ENCODE peak calls at places on chromosomes 6 and 20, in nine cellular contexts. U, O, I, T, A, Q, R, B and N are unnamed samples.

GRCh38 chr20:16771204-16771603 is 23.0 kb downstream of the OTOR start:
- DNase-seq in Q (no peak), I (no peak), O (no peak), R (no peak), T (no peak), U (no peak), B (no peak), A (no peak), N (no peak)

GRCh38 chr6:140320799-140321099 is 946.3 kb upstream of the CITED2 start:
- DNase-seq in O (no peak), R (no peak), U (no peak), Q (no peak), T (no peak), A (no peak), I (no peak), B (no peak), N (peak)

GRCh38 chr20:49324306-49324705 is 46.4 kb upstream of the ZNFX1 start:
- DNase-seq in T (no peak), U (no peak), O (no peak), I (no peak), R (no peak), Q (no peak), B (no peak), A (no peak), N (no peak)

GRCh38 chr6:7671581-7671980 is 54.3 kb upstream of the BMP6 start:
- DNase-seq in U (no peak), I (peak), Q (no peak), B (no peak), A (no peak), R (no peak), O (no peak), T (no peak), N (no peak)

GRCh38 chr6:7998103-7998725 is 66.0 kb downstream of the BLOC1S5 start:
- DNase-seq in Q (no peak), R (peak), U (no peak), I (no peak), B (no peak), A (no peak), O (no peak), T (no peak), N (no peak)

GRCh38 chr6:130008236-130008873 is 10.0 kb upstream of the L3MBTL3 start:
- DNase-seq in I (no peak), T (no peak), A (no peak), R (no peak), O (no peak), B (no peak), U (no peak), Q (no peak), N (no peak)

GRCh38 chr20:60210779-60211617 is 252.8 kb downstream of the CDH26 start:
- DNase-seq in R (peak), T (peak), O (peak), B (peak), I (peak), A (peak), U (peak), Q (peak), N (no peak)

GRCh38 chr6:80341330-80341729 is 234.9 kb downstream of the BCKDHB start:
- DNase-seq in R (no peak), Q (no peak), O (no peak), T (no peak), U (no peak), A (no peak), I (peak), B (no peak), N (no peak)

GRCh38 chr6:88490865-88491264 is 324.7 kb upstream of the CNR1 start:
- DNase-seq in A (no peak), R (no peak), U (no peak), O (no peak), B (no peak), I (peak), T (no peak), Q (no peak), N (no peak)

GRCh38 chr6:42010185-42010872 is 40.0 kb upstream of the TAF8 start:
- DNase-seq in O (no peak), Q (no peak), A (no peak), U (peak), T (peak), I (no peak), R (no peak), B (no peak), N (no peak)

GRCh38 chr20:31517373-31517772 is 3.1 kb downstream of the HM13 start:
- DNase-seq in Q (peak), O (peak), A (peak), R (peak), T (peak), I (peak), U (no peak), B (peak), N (no peak)

GRCh38 chr6:1611322-1611571 is 1.5 kb downstream of the FOXC1 start:
- DNase-seq in I (no peak), U (no peak), R (peak), O (peak), B (no peak), A (no peak), T (no peak), Q (no peak), N (no peak)

GRCh38 chr20:18165553-18165952 is 27.9 kb downstream of the KAT14 start:
- DNase-seq in Q (no peak), R (no peak), A (no peak), I (peak), O (no peak), B (peak), U (no peak), T (no peak), N (no peak)

GRCh38 chr20:10965936-10966470 is 292.2 kb upstream of the JAG1 start:
- DNase-seq in Q (no peak), U (no peak), B (no peak), O (no peak), R (no peak), T (no peak), I (no peak), A (peak), N (no peak)

GRCh38 chr6:129708496-129709216 is 1.3 kb downstream of the ARHGAP18 start:
- DNase-seq in R (no peak), A (no peak), I (no peak), T (no peak), B (no peak), O (no peak), U (no peak), Q (no peak), N (no peak)

DNA sequence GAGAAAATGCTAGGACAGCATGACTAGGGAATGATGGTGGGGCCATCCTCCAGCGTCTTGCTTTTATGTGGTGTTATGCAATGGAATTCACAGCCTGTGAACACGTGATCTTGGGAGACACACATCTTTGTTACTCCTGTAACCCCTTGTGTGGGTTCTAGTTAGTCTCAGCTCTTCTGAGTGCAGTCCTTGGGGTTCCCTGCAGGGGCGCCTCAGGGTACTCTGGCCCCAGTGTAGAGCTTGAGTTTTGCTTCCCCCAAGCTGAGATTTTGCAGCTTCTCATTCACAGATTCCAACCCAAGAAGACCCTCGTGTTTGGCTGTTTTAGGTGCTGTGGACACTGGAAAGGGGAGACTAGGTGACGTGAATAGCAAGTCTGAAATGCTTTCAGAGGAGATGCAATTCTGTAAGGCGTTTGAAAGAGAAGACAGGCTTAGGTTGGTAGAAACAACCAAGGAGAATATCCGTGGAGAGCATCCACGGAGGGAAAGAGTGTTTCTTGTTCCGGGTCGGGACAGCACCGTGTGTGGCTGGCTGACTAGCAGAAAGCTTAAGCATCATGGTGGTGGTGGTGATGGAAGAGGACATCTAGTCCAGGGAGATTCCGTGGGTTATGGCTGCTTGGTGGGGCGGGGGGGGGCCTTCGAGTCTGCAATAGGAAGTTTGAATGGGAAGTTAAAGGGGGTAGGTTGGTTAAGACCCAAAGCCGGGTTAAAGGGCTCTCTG is 30.1 kb downstream of the DUSP22 start:
- DNase-seq in B (no peak), I (no peak), A (peak), R (no peak), T (no peak), U (peak), Q (no peak), O (no peak), N (no peak)
- TF ChIP-seq CTCF in B (no peak), I (no peak), A (no peak), R (no peak), T (no peak), U (no peak), Q (no peak), O (peak), N (no peak)

GRCh38 chr20:13436530-13436929 is 202.2 kb downstream of the TASP1 start:
- DNase-seq in B (no peak), U (no peak), I (no peak), Q (no peak), O (no peak), R (no peak), T (no peak), A (no peak), N (no peak)
- TF ChIP-seq CTCF in B (no peak), U (no peak), I (no peak), Q (no peak), O (no peak), R (no peak), T (no peak), A (no peak), N (no peak)

GRCh38 chr6:388202-388903 is 3.2 kb upstream of the IRF4 start:
- DNase-seq in T (no peak), A (peak), I (no peak), B (no peak), R (no peak), Q (no peak), U (no peak), O (no peak), N (no peak)

GRCh38 chr6:389143-389542 is 2.4 kb upstream of the IRF4 start:
- DNase-seq in B (no peak), Q (no peak), T (no peak), R (no peak), A (no peak), O (no peak), U (no peak), I (no peak), N (no peak)

GRCh38 chr6:391559-392440 is at the start of gene IRF4:
- DNase-seq in R (no peak), A (peak), O (no peak), Q (no peak), T (no peak), B (peak), I (no peak), U (no peak), N (peak)

GRCh38 chr6:390914-391558 is 516 bp upstream of the IRF4 start:
- DNase-seq in A (no peak), Q (no peak), O (no peak), R (no peak), B (no peak), U (no peak), T (no peak), I (no peak), N (no peak)

DNA sequence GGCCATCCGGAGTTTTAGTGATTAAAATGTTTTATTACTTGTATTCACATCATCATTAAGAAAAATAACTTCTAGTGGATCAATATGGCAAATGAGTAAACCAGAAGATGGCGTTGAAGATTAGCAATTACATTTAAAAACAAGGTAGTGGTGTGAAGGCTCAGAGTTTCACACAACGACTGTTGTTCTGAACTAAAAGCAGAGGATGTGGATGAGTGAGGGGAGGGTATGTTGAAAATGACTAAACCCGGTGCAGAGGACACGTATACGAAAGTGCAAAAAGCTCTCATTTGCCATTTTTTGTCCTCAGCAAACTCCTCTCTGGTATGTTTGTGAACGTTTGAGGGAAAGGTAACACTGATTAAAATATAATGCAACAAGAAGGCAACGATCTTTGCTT is 1.9 kb upstream of the IRF4 start:
- DNase-seq in U (no peak), I (no peak), B (no peak), Q (no peak), O (no peak), R (no peak), A (peak), T (no peak), N (no peak)
- TF ChIP-seq CTCF in U (no peak), I (no peak), B (no peak), Q (no peak), O (no peak), R (no peak), A (no peak), T (no peak), N (no peak)

DNA sequence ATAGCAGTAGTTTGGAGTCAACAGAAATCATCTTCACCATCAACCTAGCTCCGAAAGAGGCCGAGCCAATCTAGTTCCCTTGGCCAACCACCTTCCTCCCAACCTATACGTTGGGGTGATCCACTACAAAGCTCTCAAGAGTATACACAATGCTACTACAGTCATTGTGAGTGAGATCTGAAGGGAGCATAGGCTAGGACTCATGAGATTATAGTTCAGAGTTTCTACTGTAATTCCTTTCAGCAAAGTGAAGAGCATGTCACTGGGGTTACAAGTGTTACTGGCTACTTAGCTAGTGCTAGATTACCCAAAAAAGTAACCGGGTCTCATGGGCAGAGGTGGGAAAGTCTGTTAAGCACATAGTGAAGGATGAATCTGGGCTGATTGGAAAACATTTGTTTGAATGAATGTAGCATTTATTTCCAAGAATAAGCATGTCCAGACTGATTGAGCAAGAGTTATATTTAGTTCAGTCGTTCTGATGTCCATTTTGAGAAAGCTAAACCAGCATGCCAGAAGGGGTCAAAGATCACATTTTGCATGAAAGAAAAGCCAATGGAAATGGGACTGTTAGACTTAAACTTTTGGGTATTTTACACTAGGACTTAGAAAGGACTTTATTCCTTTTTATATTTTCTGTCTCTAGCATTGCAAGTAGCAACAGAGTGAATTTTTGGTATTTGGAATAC is 10.5 kb upstream of the ESR1 start:
- DNase-seq in T (no peak), A (no peak), I (no peak), B (no peak), U (no peak), O (no peak), R (no peak), Q (no peak), N (no peak)
- TF ChIP-seq CTCF in T (no peak), A (no peak), I (no peak), B (no peak), U (no peak), O (no peak), R (no peak), Q (no peak), N (no peak)

DNA sequence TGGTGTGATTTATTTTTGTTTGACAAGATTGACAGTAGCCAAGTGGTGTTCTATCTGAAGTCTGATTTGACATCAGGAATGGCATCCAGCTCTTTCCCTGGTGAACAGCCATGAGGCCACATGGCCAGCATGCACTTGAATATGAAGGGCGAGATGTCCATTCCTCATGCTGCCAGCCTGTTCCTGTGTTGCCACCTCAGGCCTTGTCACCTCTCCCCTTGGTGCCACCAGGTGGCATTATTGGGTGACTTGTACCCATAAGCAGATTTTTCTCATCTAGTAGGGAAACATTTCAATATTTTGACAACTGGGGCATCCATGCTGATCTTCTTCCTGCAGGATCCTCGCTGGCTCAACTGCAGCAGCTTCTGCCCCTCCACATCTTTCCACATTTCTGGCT is 199.1 kb downstream of the ERMARD start:
- DNase-seq in A (no peak), Q (no peak), U (no peak), O (no peak), T (peak), B (no peak), I (no peak), R (no peak), N (no peak)
- TF ChIP-seq CTCF in A (peak), Q (no peak), U (peak), O (no peak), T (no peak), B (no peak), I (no peak), R (no peak), N (no peak)

DNA sequence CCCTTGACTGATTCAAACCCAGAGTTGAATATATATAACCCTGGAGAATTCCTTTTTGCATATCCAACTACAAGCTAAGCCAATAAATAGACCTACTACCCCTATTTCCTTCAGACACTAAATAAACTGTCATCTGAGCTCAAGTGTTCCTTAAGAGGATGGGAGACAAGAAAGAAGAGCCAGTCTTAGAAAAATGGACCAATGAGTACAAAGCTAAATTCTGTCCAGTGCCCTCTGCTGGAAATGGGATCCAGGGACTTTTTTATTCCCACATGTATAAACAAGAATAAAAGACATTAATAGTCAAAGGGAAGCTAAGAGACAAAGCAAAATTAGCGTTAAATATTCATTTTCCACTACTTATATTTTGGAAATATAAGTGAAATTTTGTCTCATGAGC is 4.8 kb downstream of the PPP1R10 start:
- DNase-seq in Q (no peak), B (no peak), T (no peak), A (no peak), I (no peak), O (no peak), R (no peak), U (no peak), N (no peak)
- TF ChIP-seq CTCF in Q (no peak), B (no peak), T (no peak), A (no peak), I (peak), O (peak), R (peak), U (peak), N (no peak)

DNA sequence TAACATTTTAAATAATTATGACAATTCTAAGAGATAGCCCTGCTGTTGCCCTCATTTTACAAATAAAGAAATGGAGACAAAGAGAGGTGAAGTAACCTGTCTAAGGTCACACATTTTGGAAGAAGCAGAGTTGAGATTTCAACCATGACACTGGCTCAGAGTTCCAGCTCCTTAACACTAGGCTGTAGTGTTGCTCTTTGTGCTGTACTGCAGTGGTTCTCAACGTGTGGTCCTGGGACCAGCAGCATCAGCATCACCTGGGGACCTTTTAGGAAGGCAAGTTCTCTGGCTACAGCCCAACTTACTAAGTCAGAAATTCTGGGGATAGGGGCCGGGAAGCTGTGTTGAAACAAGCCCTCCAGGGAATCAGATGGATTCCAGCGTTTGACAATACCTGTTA is 62.4 kb upstream of the FERMT1 start:
- DNase-seq in U (no peak), Q (no peak), I (no peak), B (no peak), A (no peak), O (no peak), R (peak), T (no peak), N (no peak)
- TF ChIP-seq CTCF in U (no peak), Q (no peak), I (peak), B (no peak), A (no peak), O (no peak), R (peak), T (no peak), N (no peak)

GRCh38 chr20:25195014-25195961 is at the start of gene ENTPD6:
- DNase-seq in U (peak), B (peak), O (peak), Q (peak), A (peak), I (peak), R (peak), T (peak), N (peak)
- TF ChIP-seq CTCF in U (peak), B (no peak), O (peak), Q (no peak), A (peak), I (peak), R (peak), T (no peak), N (no peak)

DNA sequence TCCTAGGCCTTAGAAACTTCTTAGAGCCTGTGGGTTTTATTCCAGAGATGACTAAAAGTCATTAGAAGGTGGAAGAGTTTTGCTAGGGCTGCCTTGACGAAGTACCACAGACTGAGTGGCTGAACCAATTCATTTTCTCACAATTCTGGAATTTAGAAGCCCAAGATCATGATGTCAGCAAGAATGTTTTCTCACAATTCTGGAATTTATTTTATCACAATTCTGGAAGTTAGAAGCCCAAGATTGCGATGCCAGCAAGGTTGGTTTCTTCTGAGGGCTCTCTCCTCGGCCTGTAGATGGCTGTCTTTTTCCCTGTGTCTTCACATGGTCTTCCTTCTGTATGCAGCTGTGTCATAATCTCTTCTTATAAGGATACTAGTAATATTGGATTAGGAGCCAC is 672.9 kb upstream of the MARCKS start:
- DNase-seq in I (peak), Q (no peak), R (no peak), A (no peak), B (no peak), T (no peak), U (no peak), O (no peak), N (no peak)
- TF ChIP-seq CTCF in I (peak), Q (no peak), R (no peak), A (no peak), B (no peak), T (no peak), U (no peak), O (peak), N (no peak)